ENCODE peak calls at places on chromosomes 6 and 20, in seven cellular contexts. C is erythroblast; E is PC-3; J is left ventricle myocardium superior; Z is NCI-H1105 treated with DMSO at 0.1 percent for 48 hours; P is stimulated activated CD4-positive, alpha-beta T cell treated with anti-CD3 and anti-CD28 coated beads, TNF-alpha, amount 100 ng/mL, for 1 hour; I is iPS DF 6.9. O is an unnamed sample.

GRCh38 chr20:35788796-35789195 is 17.0 kb downstream of the PHF20 start:
- DNase-seq in C (no peak), E (no peak), J (no peak), Z (no peak), P (no peak), I (no peak), O (peak; percentile 79)

GRCh38 chr6:88725111-88725711 is 238.2 kb downstream of the RNGTT start:
- DNase-seq in C (peak; percentile 34), E (no peak), J (peak; percentile 57), Z (no peak), P (peak; percentile 7), I (peak; percentile 55), O (no peak)

GRCh38 chr6:135535989-135536414 is 38.5 kb upstream of the AHI1 start:
- DNase-seq in C (peak; percentile 48), E (peak; percentile 78), J (no peak), Z (peak; percentile 71), P (no peak), I (peak; percentile 27), O (no peak)

GRCh38 chr20:54062812-54063280 is 7.5 kb downstream of the BCAS1 start:
- DNase-seq in C (peak; percentile 74), E (peak; percentile 79), J (no peak), Z (peak; percentile 57), P (no peak), I (no peak), O (no peak)

GRCh38 chr6:139119553-139119952 is 15.3 kb upstream of the HECA start:
- DNase-seq in C (no peak), E (no peak), J (no peak), Z (no peak), P (no peak), I (no peak), O (no peak)

GRCh38 chr20:60034231-60035110 is 76.2 kb downstream of the CDH26 start:
- DNase-seq in C (no peak), E (no peak), J (peak; percentile 73), Z (no peak), P (no peak), I (no peak), O (no peak)

GRCh38 chr6:166650824-166651223 is 23.8 kb upstream of the RPS6KA2 start:
- DNase-seq in C (no peak), E (no peak), J (no peak), Z (no peak), P (no peak), I (no peak), O (no peak)

GRCh38 chr6:11460837-11461661 is 76.5 kb upstream of the TMEM170B start:
- DNase-seq in C (no peak), E (no peak), J (no peak), Z (no peak), P (no peak), I (no peak), O (no peak)

GRCh38 chr20:21510414-21510971 is 3.4 kb downstream of the NKX2-2 start:
- DNase-seq in C (no peak), E (no peak), J (no peak), Z (no peak), P (no peak), I (no peak), O (no peak)

GRCh38 chr6:11796819-11797218 is 18.2 kb upstream of the ADTRP start:
- DNase-seq in C (no peak), E (no peak), J (no peak), Z (no peak), P (no peak), I (no peak), O (no peak)

GRCh38 chr6:14476793-14477531 is 359.4 kb downstream of the CD83 start:
- DNase-seq in C (peak; percentile 93), E (no peak), J (peak; percentile 41), Z (no peak), P (no peak), I (no peak), O (no peak)

GRCh38 chr20:18258126-18258860 is 30.0 kb upstream of the ZNF133 start:
- DNase-seq in C (no peak), E (no peak), J (no peak), Z (no peak), P (no peak), I (no peak), O (no peak)

GRCh38 chr20:46704714-46705377 is 4.6 kb upstream of the SLC2A10 start:
- DNase-seq in C (no peak), E (no peak), J (no peak), Z (no peak), P (no peak), I (no peak), O (no peak)

GRCh38 chr6:11575408-11576033 is 38.0 kb downstream of the TMEM170B start:
- DNase-seq in C (peak; percentile 74), E (peak; percentile 85), J (peak; percentile 36), Z (peak; percentile 73), P (peak; percentile 3), I (peak; percentile 58), O (peak; percentile 82)

GRCh38 chr6:152695317-152696043 is 2.2 kb upstream of the MYCT1 start:
- DNase-seq in C (no peak), E (no peak), J (no peak), Z (no peak), P (no peak), I (no peak), O (no peak)

GRCh38 chr6:158064725-158065251 is 83.1 kb downstream of the SYNJ2 start:
- DNase-seq in C (no peak), E (no peak), J (no peak), Z (no peak), P (no peak), I (no peak), O (no peak)

GRCh38 chr20:3728876-3729275 is 3.6 kb upstream of the HSPA12B start:
- DNase-seq in C (no peak), E (peak; percentile 57), J (no peak), Z (no peak), P (no peak), I (no peak), O (no peak)

GRCh38 chr20:48731581-48731980 is 96.2 kb downstream of the PREX1 start:
- DNase-seq in C (no peak), E (no peak), J (no peak), Z (no peak), P (no peak), I (no peak), O (no peak)

GRCh38 chr6:129353067-129353466 is 356.9 kb downstream of the ARHGAP18 start:
- DNase-seq in C (no peak), E (peak; percentile 13), J (peak; percentile 61), Z (no peak), P (no peak), I (no peak), O (no peak)

O was measured in NCI-H2029 treated with DMSO at 0.1 percent for 48 hours.